ENCODE peak calls at places on chromosomes 5 and 9, in four cellular contexts. Y, P, W and G are unnamed samples.

GRCh38 chr5:142740474-142740873 is 29.7 kb upstream of the ARHGAP26 start:
- DNase-seq in Y (no peak), P (no peak), W (no peak), G (no peak)

GRCh38 chr9:121613009-121613766 is 38.2 kb upstream of the DAB2IP start:
- DNase-seq in Y (no peak), P (no peak), W (no peak), G (no peak)

GRCh38 chr5:163489055-163489744 is 16.2 kb upstream of the MAT2B start:
- DNase-seq in Y (no peak), P (no peak), W (no peak), G (no peak)

GRCh38 chr9:137318976-137319375 is 16.9 kb upstream of the NRARP start:
- DNase-seq in Y (peak; percentile 84), P (peak; percentile 82), W (peak; percentile 93), G (peak; percentile 59)

GRCh38 chr5:56359809-56360685 is 126.9 kb upstream of the ANKRD55 start:
- DNase-seq in Y (no peak), P (no peak), W (no peak), G (no peak)

GRCh38 chr5:82610686-82611085 is 332.5 kb upstream of the RPS23 start:
- DNase-seq in Y (no peak), P (no peak), W (no peak), G (no peak)

GRCh38 chr9:103552712-103553111 is 541.4 kb upstream of the SMC2 start:
- DNase-seq in Y (no peak), P (no peak), W (no peak), G (no peak)

GRCh38 chr9:129497064-129497836 is 123.7 kb downstream of the C9orf50 start:
- DNase-seq in Y (peak; percentile 63), P (peak; percentile 67), W (peak; percentile 84), G (no peak)

GRCh38 chr9:114321759-114322158 is 1.1 kb upstream of the ORM1 start:
- DNase-seq in Y (no peak), P (no peak), W (no peak), G (no peak)

GRCh38 chr5:52727568-52727967 is 60.1 kb upstream of the ITGA1 start:
- DNase-seq in Y (no peak), P (peak; percentile 52), W (no peak), G (peak; percentile 74)

GRCh38 chr5:98065261-98065909 is 708.1 kb upstream of the RGMB start:
- DNase-seq in Y (no peak), P (no peak), W (no peak), G (no peak)

GRCh38 chr9:4515958-4516375 is 25.7 kb downstream of the SLC1A1 start:
- DNase-seq in Y (no peak), P (no peak), W (no peak), G (no peak)

GRCh38 chr5:38692780-38693507 is 136.5 kb upstream of the LIFR start:
- DNase-seq in Y (no peak), P (no peak), W (no peak), G (no peak)

GRCh38 chr9:107733530-107733907 is 243.9 kb upstream of the KLF4 start:
- DNase-seq in Y (peak; percentile 78), P (peak; percentile 75), W (peak; percentile 72), G (no peak)

GRCh38 chr5:119168401-119168800 is 97.5 kb downstream of the DMXL1 start:
- DNase-seq in Y (no peak), P (no peak), W (no peak), G (no peak)

GRCh38 chr9:129834489-129835127 is 467 bp downstream of the C9orf78 start:
- DNase-seq in Y (no peak), P (no peak), W (no peak), G (no peak)

GRCh38 chr9:116430849-116431248 is 256.3 kb upstream of the TRIM32 start:
- DNase-seq in Y (no peak), P (no peak), W (no peak), G (no peak)

GRCh38 chr9:77424993-77425392 is 223.1 kb downstream of the GNA14 start:
- DNase-seq in Y (no peak), P (no peak), W (no peak), G (no peak)

GRCh38 chr9:82080265-82080664 is 91.7 kb downstream of the SPATA31D1 start:
- DNase-seq in Y (no peak), P (no peak), W (no peak), G (no peak)

GRCh38 chr5:96733771-96734498 is 71.8 kb downstream of the CAST start:
- DNase-seq in Y (no peak), P (no peak), W (no peak), G (peak; percentile 89)

GRCh38 chr9:114911167-114911821 is 19.1 kb downstream of the TNFSF8 start:
- DNase-seq in Y (no peak), P (no peak), W (no peak), G (no peak)

GRCh38 chr9:135607401-135608293 is 31.7 kb downstream of the GLT6D1 start:
- DNase-seq in Y (no peak), P (no peak), W (no peak), G (peak; percentile 55)

GRCh38 chr5:1333986-1334385 is 10.9 kb downstream of the CLPTM1L start:
- DNase-seq in Y (no peak), P (peak; percentile 26), W (no peak), G (no peak)

GRCh38 chr5:464446-464842 is 21.5 kb downstream of the EXOC3 start:
- DNase-seq in Y (no peak), P (peak; percentile 20), W (no peak), G (peak; percentile 70)

GRCh38 chr9:94824913-94825619 is 98.6 kb downstream of the AOPEP start:
- DNase-seq in Y (no peak), P (no peak), W (no peak), G (no peak)

GRCh38 chr9:110641350-110641749 is 27.2 kb upstream of the MUSK start:
- DNase-seq in Y (no peak), P (no peak), W (no peak), G (no peak)

GRCh38 chr9:36900856-36901220 is 133.2 kb downstream of the PAX5 start:
- DNase-seq in Y (no peak), P (no peak), W (no peak), G (no peak)

GRCh38 chr5:136040746-136041415 is 12.1 kb downstream of the TGFBI start:
- DNase-seq in Y (no peak), P (no peak), W (no peak), G (no peak)

GRCh38 chr5:176134529-176135223 is 103.5 kb upstream of the SIMC1 start:
- DNase-seq in Y (no peak), P (no peak), W (no peak), G (no peak)

GRCh38 chr9:130414081-130414731 is 30.6 kb upstream of the ASS1 start:
- DNase-seq in Y (no peak), P (no peak), W (no peak), G (no peak)

GRCh38 chr9:98330831-98331230 is 75.4 kb upstream of the TBC1D2 start:
- DNase-seq in Y (no peak), P (no peak), W (no peak), G (no peak)

GRCh38 chr5:133866160-133866902 is 102.1 kb downstream of the C5orf15 start:
- DNase-seq in Y (no peak), P (no peak), W (no peak), G (peak; percentile 52)

GRCh38 chr5:143729334-143729946 is 82.5 kb upstream of the HMHB1 start:
- DNase-seq in Y (no peak), P (no peak), W (no peak), G (no peak)

GRCh38 chr5:67620386-67621039 is 423.9 kb upstream of the CD180 start:
- DNase-seq in Y (no peak), P (no peak), W (no peak), G (no peak)

GRCh38 chr9:37407468-37407867 is 15.0 kb upstream of the GRHPR start:
- DNase-seq in Y (no peak), P (no peak), W (no peak), G (no peak)

GRCh38 chr9:98873535-98874432 is 66.3 kb downstream of the GALNT12 start:
- DNase-seq in Y (peak; percentile 82), P (peak; percentile 85), W (peak; percentile 88), G (no peak)

GRCh38 chr5:179818746-179819295 is 1.9 kb upstream of the SQSTM1 start:
- DNase-seq in Y (peak; percentile 97), P (peak; percentile 98), W (peak; percentile 97), G (peak; percentile 98)
- H3K4me1 ChIP-seq in Y (peaks cover 54% of the 10 kb centered on the region), P (no peaks in the 10 kb centered on the region), W (peaks cover 16% of the 10 kb centered on the region), G (peaks cover 25% of the 10 kb centered on the region)

GRCh38 chr5:169939731-169940130 is 40.6 kb downstream of the INSYN2B start:
- DNase-seq in Y (no peak), P (no peak), W (no peak), G (no peak)

GRCh38 chr5:169941542-169941941 is 38.8 kb downstream of the INSYN2B start:
- DNase-seq in Y (no peak), P (no peak), W (no peak), G (no peak)

GRCh38 chr5:169934990-169935389 is 45.3 kb downstream of the INSYN2B start:
- DNase-seq in Y (no peak), P (no peak), W (no peak), G (no peak)

GRCh38 chr5:169942181-169942580 is 38.1 kb downstream of the INSYN2B start:
- DNase-seq in Y (no peak), P (no peak), W (no peak), G (no peak)

GRCh38 chr5:169938439-169938838 is 41.9 kb downstream of the INSYN2B start:
- DNase-seq in Y (no peak), P (no peak), W (no peak), G (no peak)
- H3K27ac ChIP-seq in Y (no peak overlapping the region), P (no peak overlapping the region), W (no peak overlapping the region), G (no peak overlapping the region)

DNA sequence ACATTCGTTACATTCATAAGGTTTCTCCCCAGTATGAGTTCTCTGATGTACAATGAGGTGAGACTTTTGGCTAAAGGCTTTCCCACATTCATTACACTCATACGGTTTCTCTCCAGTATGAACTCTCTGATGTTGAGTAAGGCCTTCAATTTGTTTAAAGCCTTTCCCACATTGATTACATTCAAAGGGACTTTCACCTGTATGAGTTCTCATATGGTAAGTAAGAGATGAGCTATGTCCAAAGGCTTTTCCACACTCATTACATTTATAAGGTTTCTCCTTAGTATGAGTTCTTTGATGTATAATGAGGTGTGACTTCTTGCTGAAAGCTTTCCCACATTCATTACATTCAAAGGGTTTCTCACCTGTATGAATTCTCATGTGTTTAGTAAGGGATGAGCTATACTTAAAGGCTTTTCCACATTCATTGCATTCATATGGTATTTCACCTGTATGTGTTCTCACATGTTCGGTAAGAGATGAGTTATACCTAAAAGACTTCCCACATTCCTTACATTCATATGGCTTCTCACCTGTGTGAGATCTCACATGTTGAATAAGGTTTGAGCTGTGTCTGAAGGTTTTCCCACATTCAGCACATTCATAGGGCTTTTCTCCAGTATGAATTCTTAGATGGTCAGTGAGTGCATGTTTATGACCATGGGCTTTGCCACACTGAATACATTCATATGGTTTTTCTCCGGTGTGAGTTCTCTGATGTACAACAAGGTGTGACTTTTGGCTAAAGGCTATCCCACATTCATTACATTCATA is 13.5 kb downstream of the ZFP37 start:
- DNase-seq in Y (no peak), P (no peak), W (no peak), G (no peak)
- H3K9me3 ChIP-seq in Y (peaks cover 98% of the 10 kb centered on the region), P (peaks cover 12% of the 10 kb centered on the region), W (peaks cover 3% of the 10 kb centered on the region), G (peaks cover 49% of the 10 kb centered on the region)

DNA sequence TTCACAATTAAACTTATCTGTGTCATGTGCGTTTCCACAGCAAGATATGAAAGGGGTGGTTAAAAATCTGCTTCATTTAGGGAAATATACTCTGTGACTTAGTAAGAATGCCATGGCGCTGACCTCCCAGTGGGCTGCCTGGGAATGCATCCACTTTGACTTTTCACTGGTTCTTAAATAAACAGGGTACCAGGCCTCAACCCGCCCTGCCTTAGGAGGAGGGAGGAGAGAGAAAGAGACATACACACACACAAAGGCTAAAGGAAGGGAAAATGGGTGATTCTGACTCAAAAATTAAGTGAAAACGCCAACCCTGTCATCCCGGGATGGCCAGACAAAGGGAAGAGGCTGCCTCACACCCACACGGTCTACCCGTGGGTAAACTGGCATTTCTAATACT is 122.1 kb downstream of the EBF1 start:
- DNase-seq in Y (no peak), P (no peak), W (no peak), G (no peak)
- H3K4me1 ChIP-seq in Y (peaks cover 33% of the 10 kb centered on the region), P (peaks cover 5% of the 10 kb centered on the region), W (no peaks in the 10 kb centered on the region), G (peaks cover 19% of the 10 kb centered on the region)

GRCh38 chr5:74493426-74493825 is 147.1 kb downstream of the ENC1 start:
- DNase-seq in Y (no peak), P (no peak), W (no peak), G (no peak)
- H3K27ac ChIP-seq in Y (no peak overlapping the region), P (no peak overlapping the region), W (no peak overlapping the region), G (no peak overlapping the region)